ENCODE peak calls at places on chromosomes 16 and 17, in six cellular contexts. L is AG09319; N is HTR-8/SVneo; D is NCI-H748 treated with DMSO at 0.1 percent for 48 hours; V is naive thymus-derived CD8-positive, alpha-beta T cell; Z is HuH-7. M is an unnamed sample.
A peak's percentile ranks its signal among the peaks of the same experiment; 100 is the strongest.

GRCh38 chr17:78488867-78489634 is 88.1 kb downstream of the DNAH17 start:
- DNase-seq in L (no peak), V (no peak), N (no peak), D (no peak), Z (no peak), M (no peak)

GRCh38 chr16:75288596-75289120 is 37.2 kb upstream of the BCAR1 start:
- DNase-seq in L (no peak), Z (no peak), D (no peak), N (no peak), V (peak; percentile 83), M (no peak)

GRCh38 chr17:2120550-2121335 is 65.8 kb downstream of the HIC1 start:
- DNase-seq in L (peak; percentile 69), V (no peak), D (no peak), N (no peak), Z (no peak), M (no peak)

GRCh38 chr17:76967762-76968161 is 99.6 kb downstream of the MGAT5B start:
- DNase-seq in L (no peak), V (no peak), N (no peak), D (no peak), Z (no peak), M (no peak)

GRCh38 chr16:3510410-3510809 is 9.6 kb downstream of the CLUAP1 start:
- DNase-seq in L (no peak), Z (no peak), N (no peak), V (no peak), D (no peak), M (no peak)

GRCh38 chr16:63856537-63856936 is 1265.3 kb downstream of the CDH11 start:
- DNase-seq in D (no peak), V (no peak), Z (no peak), N (no peak), L (no peak), M (no peak)

GRCh38 chr17:10729334-10730193 is at the start of gene TMEM220:
- DNase-seq in D (no peak), L (peak; percentile 37), Z (peak; percentile 55), V (peak; percentile 44), N (no peak), M (no peak)

GRCh38 chr17:1592751-1593629 is 30.4 kb upstream of the PITPNA start:
- DNase-seq in D (no peak), L (no peak), N (no peak), V (no peak), Z (peak; percentile 81), M (no peak)

GRCh38 chr16:83095926-83096692 is 469.3 kb downstream of the CDH13 start:
- DNase-seq in L (no peak), N (no peak), V (no peak), Z (no peak), D (no peak), M (no peak)

GRCh38 chr17:28712037-28712704 is 483 bp upstream of the PROCA1 start:
- DNase-seq in N (no peak), Z (no peak), D (no peak), L (no peak), V (peak; percentile 36), M (no peak)

GRCh38 chr17:10618202-10618635 is 38.9 kb downstream of the MYH3 start:
- DNase-seq in V (peak; percentile 41), Z (peak; percentile 49), N (peak; percentile 75), L (peak; percentile 37), D (peak; percentile 52), M (no peak)

GRCh38 chr17:82981141-82981540 is 98.3 kb upstream of the METRNL start:
- DNase-seq in N (no peak), L (no peak), Z (no peak), D (no peak), V (no peak), M (no peak)

GRCh38 chr17:80779961-80780380 is 211.7 kb upstream of the CHMP6 start:
- DNase-seq in V (no peak), D (no peak), N (no peak), Z (no peak), L (peak; percentile 83), M (peak; percentile 78)

GRCh38 chr17:31052187-31052889 is 42.4 kb upstream of the NF1 start:
- DNase-seq in Z (no peak), L (peak; percentile 86), V (peak; percentile 3), D (no peak), N (peak; percentile 92), M (no peak)

GRCh38 chr16:24805484-24805883 is 40.3 kb upstream of the SLC5A11 start:
- DNase-seq in N (no peak), D (no peak), V (no peak), Z (no peak), L (no peak), M (no peak)

GRCh38 chr17:57459286-57459915 is 203.1 kb downstream of the MSI2 start:
- DNase-seq in N (peak; percentile 69), V (no peak), L (no peak), D (no peak), Z (peak; percentile 31), M (no peak)

M was measured in SK-N-MC.